ENCODE peak calls at places on chromosomes 12 and 14, in six cellular contexts. A, H, K, S, Q and I are unnamed samples.

GRCh38 chr14:104349950-104350349 is 211.6 kb downstream of the KIF26A start:
- DNase-seq in K (no peak), Q (no peak), S (no peak), A (peak), H (peak), I (no peak)

GRCh38 chr12:19402743-19403400 is 36.4 kb upstream of the AEBP2 start:
- DNase-seq in A (no peak), S (no peak), Q (peak), H (peak), K (no peak), I (no peak)

GRCh38 chr12:112046003-112046402 is 32.8 kb downstream of the ERP29 start:
- DNase-seq in Q (no peak), S (no peak), K (no peak), H (no peak), A (no peak), I (no peak)

GRCh38 chr12:110543252-110543959 is 39.7 kb downstream of the PPTC7 start:
- DNase-seq in S (peak), K (no peak), Q (peak), A (no peak), H (peak), I (peak)

GRCh38 chr14:87896393-87897380 is 96.3 kb downstream of the GALC start:
- DNase-seq in H (no peak), A (no peak), Q (peak), S (no peak), K (peak), I (no peak)

GRCh38 chr12:4115570-4115969 is 158.0 kb upstream of the CCND2 start:
- DNase-seq in K (no peak), A (no peak), Q (no peak), H (no peak), S (no peak), I (no peak)

GRCh38 chr12:14825256-14825655 is 11.3 kb upstream of the SMCO3 start:
- DNase-seq in Q (no peak), H (no peak), K (no peak), A (no peak), S (no peak), I (no peak)

GRCh38 chr12:63855299-63855698 is 10.8 kb downstream of the SRGAP1 start:
- DNase-seq in Q (no peak), A (no peak), K (no peak), H (no peak), S (no peak), I (no peak)

GRCh38 chr12:49658276-49658675 is 34.9 kb downstream of the PRPF40B start:
- DNase-seq in K (no peak), H (no peak), S (no peak), Q (no peak), A (no peak), I (no peak)

GRCh38 chr14:81450100-81450531 is 50.0 kb upstream of the STON2 start:
- DNase-seq in H (no peak), S (no peak), K (no peak), A (no peak), Q (peak), I (no peak)

GRCh38 chr14:32603992-32604391 is 274.9 kb downstream of the AKAP6 start:
- DNase-seq in S (no peak), H (no peak), Q (no peak), A (no peak), K (no peak), I (no peak)

GRCh38 chr12:91179315-91179714 is 3.3 kb downstream of the DCN start:
- DNase-seq in A (no peak), S (no peak), Q (no peak), H (no peak), K (no peak), I (no peak)

GRCh38 chr12:64739778-64740177 is 19.4 kb downstream of the GNS start:
- DNase-seq in H (no peak), A (no peak), Q (peak), S (no peak), K (no peak), I (no peak)

GRCh38 chr12:105744659-105745058 is 394.1 kb downstream of the NUAK1 start:
- DNase-seq in A (no peak), K (no peak), Q (no peak), H (no peak), S (no peak), I (no peak)

GRCh38 chr12:958449-959123 is 9.1 kb upstream of the RAD52 start:
- DNase-seq in Q (peak), A (no peak), H (peak), K (no peak), S (no peak), I (no peak)

GRCh38 chr12:96889273-96889933 is 17.7 kb upstream of the NEDD1 start:
- DNase-seq in H (no peak), A (no peak), K (no peak), S (no peak), Q (peak), I (no peak)

GRCh38 chr12:54561164-54561563 is 11.8 kb downstream of the PDE1B start:
- DNase-seq in Q (no peak), A (no peak), S (peak), K (no peak), H (no peak), I (no peak)

GRCh38 chr12:113056631-113057488 is at the start of gene DTX1:
- DNase-seq in S (no peak), Q (peak), H (no peak), K (no peak), A (no peak), I (peak)

GRCh38 chr14:31884776-31885379 is 192.2 kb upstream of the ARHGAP5 start:
- DNase-seq in S (no peak), K (no peak), Q (peak), A (no peak), H (no peak), I (no peak)

GRCh38 chr12:47940773-47941474 is 22.5 kb upstream of the TMEM106C start:
- DNase-seq in K (no peak), S (no peak), H (no peak), Q (no peak), A (no peak), I (no peak)
- H3K27ac ChIP-seq in K (no peak), S (no peak), H (no peak), Q (no peak), A (no peak), I (no peak)

GRCh38 chr14:22523283-22523682 is 65.7 kb downstream of the DAD1 start:
- DNase-seq in H (no peak), S (no peak), A (no peak), Q (peak), K (no peak), I (no peak)

GRCh38 chr14:22526210-22526609 is 62.8 kb downstream of the DAD1 start:
- DNase-seq in H (no peak), A (no peak), K (no peak), S (no peak), Q (no peak), I (no peak)

GRCh38 chr14:22524784-22525161 is 64.3 kb downstream of the DAD1 start:
- DNase-seq in K (no peak), H (no peak), S (no peak), A (no peak), Q (peak), I (no peak)

GRCh38 chr14:22526744-22527143 is 62.3 kb downstream of the DAD1 start:
- DNase-seq in S (no peak), K (no peak), A (no peak), Q (no peak), H (no peak), I (no peak)

GRCh38 chr14:22524105-22524783 is 64.8 kb downstream of the DAD1 start:
- DNase-seq in Q (no peak), H (no peak), S (no peak), K (no peak), A (no peak), I (no peak)
- H3K27ac ChIP-seq in Q (no peak), H (peak), S (no peak), K (no peak), A (peak), I (no peak)

GRCh38 chr12:57127710-57128518 is at the start of gene LRP1:
- DNase-seq in S (peak), A (peak), K (no peak), H (peak), Q (peak), I (peak)

GRCh38 chr12:57127101-57127709 is 1.1 kb upstream of the LRP1 start:
- DNase-seq in A (peak), K (no peak), Q (no peak), H (peak), S (no peak), I (no peak)

GRCh38 chr12:57128519-57129247 is 400 bp downstream of the LRP1 start:
- DNase-seq in H (no peak), S (no peak), Q (no peak), K (no peak), A (no peak), I (no peak)

GRCh38 chr12:57126061-57126460 is 2.2 kb upstream of the LRP1 start:
- DNase-seq in A (no peak), S (no peak), Q (no peak), H (no peak), K (no peak), I (no peak)

DNA sequence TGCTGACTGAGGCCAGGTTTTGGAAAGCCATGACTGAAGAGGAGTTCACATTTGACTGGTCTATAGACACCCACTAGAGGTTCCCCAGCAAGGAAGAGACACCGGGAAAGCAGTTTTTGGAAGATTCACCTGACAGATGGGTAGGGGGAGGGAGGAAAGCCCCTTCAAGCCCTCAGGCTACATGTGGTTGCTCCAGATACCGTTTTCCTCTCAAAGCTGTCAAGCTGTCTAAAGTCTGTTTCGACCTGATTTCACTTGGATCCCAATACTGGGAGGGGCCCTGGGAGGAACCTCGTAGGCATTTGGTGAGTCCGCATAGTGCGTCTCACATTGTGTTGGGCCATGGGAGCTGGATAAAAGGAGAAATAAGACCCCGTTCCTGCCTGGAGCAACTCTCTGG is 1.7 kb upstream of the LRP1 start:
- DNase-seq in A (no peak), K (no peak), Q (no peak), S (no peak), H (no peak), I (no peak)
- H3K27ac ChIP-seq in A (no peak), K (no peak), Q (no peak), S (peak), H (peak), I (peak)

DNA sequence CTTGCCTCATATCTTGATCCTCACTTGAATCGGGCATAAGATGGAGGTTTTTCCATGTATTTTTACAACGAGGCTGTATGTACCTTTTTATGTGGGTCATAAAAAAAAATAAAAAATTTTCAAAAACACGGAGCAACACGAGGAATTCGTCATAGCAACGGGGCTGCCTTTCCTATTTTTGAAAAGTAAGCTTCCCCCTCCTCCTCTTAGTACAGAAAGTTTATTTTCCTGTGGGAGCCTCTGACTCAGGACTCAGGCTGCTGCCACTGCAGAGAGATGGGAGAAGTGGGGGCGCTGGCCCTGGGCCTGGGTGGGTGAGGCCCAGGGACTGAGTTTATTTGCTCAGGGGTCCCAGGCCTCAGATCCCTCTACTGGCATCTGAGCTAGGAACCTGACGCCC is 10.1 kb upstream of the CMKLR1 start:
- DNase-seq in H (no peak), Q (no peak), A (no peak), S (no peak), K (no peak), I (no peak)
- H3K27ac ChIP-seq in H (no peak), Q (no peak), A (no peak), S (peak), K (no peak), I (no peak)